ENCODE peak calls at places on chromosome 2, in five cellular contexts. A is brain microvascular endothelial cell; Z is uterus; D is endodermal cell; V is CD8-positive, alpha-beta T cell. C is an unnamed sample.

GRCh38 chr2:68336192-68336591 is 16.4 kb upstream of the CNRIP1 start:
- DNase-seq in A (peak), Z (no peak), D (no peak), V (no peak), C (no peak)

GRCh38 chr2:12606472-12607000 is 110.2 kb upstream of the TRIB2 start:
- DNase-seq in A (peak), Z (no peak), D (no peak), V (no peak), C (no peak)

GRCh38 chr2:85273732-85274731 is 53.8 kb downstream of the TGOLN2 start:
- DNase-seq in A (peak), Z (peak), D (peak), V (no peak), C (no peak)

GRCh38 chr2:191631754-191632153 is 46.2 kb upstream of the NABP1 start:
- DNase-seq in A (no peak), Z (no peak), D (no peak), V (no peak), C (peak)

GRCh38 chr2:126029316-126029715 is 626.6 kb upstream of the GYPC start:
- DNase-seq in A (no peak), Z (no peak), D (peak), V (no peak), C (no peak)

GRCh38 chr2:174683392-174683759 is 80.9 kb downstream of the CHRNA1 start:
- DNase-seq in A (peak), Z (peak), D (peak), V (no peak), C (no peak)

GRCh38 chr2:62413116-62413663 is 92.8 kb downstream of the TMEM17 start:
- DNase-seq in A (no peak), Z (no peak), D (no peak), V (no peak), C (no peak)

GRCh38 chr2:129813404-129813803 is 166.1 kb upstream of the RAB6C start:
- DNase-seq in A (no peak), Z (no peak), D (no peak), V (no peak), C (no peak)

GRCh38 chr2:44572196-44572900 is 210.6 kb downstream of the CAMKMT start:
- DNase-seq in A (peak), Z (no peak), D (no peak), V (no peak), C (no peak)

GRCh38 chr2:1482253-1482675 is 69.0 kb downstream of the TPO start:
- DNase-seq in A (no peak), Z (no peak), D (no peak), V (no peak), C (no peak)

GRCh38 chr2:227472265-227473018 is 486 bp downstream of the AGFG1 start:
- DNase-seq in A (no peak), Z (no peak), D (peak), V (no peak), C (no peak)

DNA sequence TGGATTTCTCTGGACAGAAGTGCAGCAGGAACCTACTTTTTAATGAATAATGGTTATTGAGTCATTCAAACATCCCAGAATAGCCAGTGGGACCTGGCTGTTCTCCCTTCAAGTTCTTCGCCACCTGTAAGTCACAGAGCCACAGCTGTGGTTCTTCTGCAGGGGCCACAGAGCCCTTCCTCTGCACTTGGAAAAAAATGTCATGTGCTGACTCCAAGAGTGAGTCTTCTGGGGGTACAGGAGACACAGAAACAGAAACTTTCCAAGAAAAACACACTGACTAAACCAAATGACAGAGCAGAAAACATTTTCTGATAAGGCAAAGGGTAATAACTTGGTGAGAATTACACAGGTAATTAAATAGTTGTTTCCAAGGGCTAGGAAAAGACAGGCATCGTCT is 68.7 kb upstream of the FN1 start:
- DNase-seq in A (peak), Z (no peak), D (no peak), V (no peak), C (no peak)
- H3K4me3 ChIP-seq in A (no peak), Z (no peak), D (peak), V (no peak), C (no peak)

GRCh38 chr2:3421541-3421940 is 42.0 kb downstream of the TRAPPC12 start:
- DNase-seq in A (no peak), Z (no peak), D (no peak), V (no peak), C (no peak)

GRCh38 chr2:3421053-3421452 is 41.6 kb downstream of the TRAPPC12 start:
- DNase-seq in A (no peak), Z (no peak), D (no peak), V (no peak), C (no peak)

GRCh38 chr2:3424171-3424795 is 44.8 kb downstream of the TRAPPC12 start:
- DNase-seq in A (no peak), Z (no peak), D (no peak), V (no peak), C (no peak)

GRCh38 chr2:3422161-3422767 is 42.8 kb downstream of the TRAPPC12 start:
- DNase-seq in A (no peak), Z (no peak), D (no peak), V (no peak), C (no peak)

GRCh38 chr2:3423492-3424170 is 44.1 kb downstream of the TRAPPC12 start:
- DNase-seq in A (peak), Z (peak), D (peak), V (peak), C (no peak)
- TF ChIP-seq CTCF in A (peak), Z (peak), D (peak), V (peak), C (peak)

GRCh38 chr2:71455741-71456569 is 2.6 kb downstream of the DYSF start:
- DNase-seq in A (no peak), Z (no peak), D (peak), V (no peak), C (no peak)

GRCh38 chr2:71456617-71457016 is 3.3 kb downstream of the DYSF start:
- DNase-seq in A (no peak), Z (no peak), D (peak), V (no peak), C (no peak)

GRCh38 chr2:71457959-71458322 is 4.6 kb downstream of the DYSF start:
- DNase-seq in A (no peak), Z (no peak), D (no peak), V (no peak), C (no peak)

GRCh38 chr2:71458413-71459083 is 5.2 kb downstream of the DYSF start:
- DNase-seq in A (peak), Z (no peak), D (no peak), V (no peak), C (no peak)

DNA sequence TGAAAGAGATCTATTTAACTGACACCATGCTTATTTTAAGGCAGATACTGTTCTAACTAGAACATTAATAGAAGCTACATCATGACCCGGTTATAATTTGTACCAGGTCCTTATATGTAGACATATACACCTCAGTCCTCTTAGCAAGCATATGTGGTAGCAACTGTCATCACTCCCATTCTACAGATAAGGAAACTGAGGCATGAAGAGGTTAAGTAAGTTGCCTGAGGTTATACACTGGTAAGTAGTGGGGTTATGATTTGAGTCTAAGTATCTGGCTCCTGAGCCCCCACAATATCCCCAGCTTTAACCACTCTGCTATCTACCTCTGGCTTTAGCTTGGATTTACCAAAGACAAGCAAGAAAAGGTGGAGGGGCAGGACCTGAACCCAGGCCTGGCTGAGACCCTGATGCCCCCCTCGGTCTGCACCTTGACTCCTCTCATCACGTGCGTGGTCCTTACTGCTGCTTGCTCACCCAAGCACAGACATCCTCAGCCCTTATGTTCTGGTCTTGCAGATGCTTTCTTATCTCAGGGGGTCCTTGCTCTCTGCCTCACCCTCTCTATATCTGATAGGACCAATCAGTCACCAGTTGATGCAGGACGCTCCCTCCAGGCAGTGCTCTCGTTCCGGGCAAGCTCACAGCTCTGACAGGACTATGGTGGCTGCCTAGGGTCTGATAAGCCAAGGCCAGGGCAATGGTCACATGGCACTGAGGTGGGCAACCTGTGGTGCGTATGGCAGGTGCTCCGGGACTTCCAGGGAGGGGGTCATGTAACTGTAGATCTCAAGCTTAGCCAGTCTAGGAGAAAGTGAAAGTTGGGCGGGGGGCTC is 4.0 kb downstream of the DYSF start:
- DNase-seq in A (no peak), Z (no peak), D (no peak), V (no peak), C (no peak)
- H3K4me3 ChIP-seq in A (no peak), Z (no peak), D (no peak), V (no peak), C (no peak)

GRCh38 chr2:219996366-219996765 is 368.9 kb downstream of the SLC4A3 start:
- DNase-seq in A (no peak), Z (no peak), D (no peak), V (no peak), C (no peak)

GRCh38 chr2:219995409-219995808 is 368.0 kb downstream of the SLC4A3 start:
- DNase-seq in A (no peak), Z (no peak), D (no peak), V (no peak), C (no peak)

GRCh38 chr2:219998714-219999227 is 371.3 kb downstream of the SLC4A3 start:
- DNase-seq in A (no peak), Z (no peak), D (no peak), V (no peak), C (no peak)

GRCh38 chr2:219998099-219998498 is 370.7 kb downstream of the SLC4A3 start:
- DNase-seq in A (no peak), Z (no peak), D (peak), V (no peak), C (no peak)

GRCh38 chr2:219997341-219997851 is 370.0 kb downstream of the SLC4A3 start:
- DNase-seq in A (peak), Z (peak), D (peak), V (no peak), C (no peak)
- TF ChIP-seq CTCF in A (peak), Z (peak), D (peak), V (no peak), C (peak)

GRCh38 chr2:34529965-34530364 is 930.9 kb upstream of the FAM98A start:
- DNase-seq in A (no peak), Z (no peak), D (no peak), V (no peak), C (no peak)

GRCh38 chr2:34533585-34534225 is 934.6 kb upstream of the FAM98A start:
- DNase-seq in A (no peak), Z (no peak), D (no peak), V (no peak), C (no peak)

DNA sequence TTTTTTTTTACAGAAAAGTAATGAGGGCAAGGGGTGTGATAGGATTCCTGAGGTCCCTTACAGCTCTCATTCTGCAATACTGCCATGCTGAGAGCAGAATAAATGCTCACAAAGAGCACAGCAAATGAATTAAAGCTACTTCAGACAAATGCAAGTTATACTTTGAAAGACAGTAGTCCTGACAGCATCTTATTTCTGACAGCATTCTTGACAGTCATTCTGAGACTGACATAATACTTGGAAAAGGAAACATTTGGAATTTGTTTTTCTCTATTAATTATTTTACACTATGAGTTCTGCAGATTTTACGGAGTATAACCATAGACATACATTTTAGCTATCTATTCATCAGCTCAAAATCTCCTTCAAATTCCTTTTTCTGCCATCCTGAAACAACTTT is 935.2 kb upstream of the FAM98A start:
- DNase-seq in A (no peak), Z (no peak), D (no peak), V (no peak), C (no peak)
- H3K4me3 ChIP-seq in A (no peak), Z (no peak), D (no peak), V (no peak), C (no peak)

GRCh38 chr2:202508686-202509085 is 126.1 kb upstream of the FAM117B start:
- DNase-seq in A (no peak), Z (no peak), D (no peak), V (no peak), C (no peak)
- TF ChIP-seq CTCF in A (no peak), Z (no peak), D (no peak), V (no peak), C (no peak)

GRCh38 chr2:153487993-153488562 is 9.5 kb upstream of the RPRM start:
- DNase-seq in A (no peak), Z (no peak), D (no peak), V (no peak), C (no peak)
- H3K4me3 ChIP-seq in A (no peak), Z (no peak), D (peak), V (no peak), C (no peak)